ENCODE peak calls at places on chromosomes 16 and 17, in nine cellular contexts. E is thoracic aorta, S is fibroblast of lung, R is pancreas, T is GM23338, Q is mucosa of descending colon, X is heart right ventricle, L is stomach, J is neural progenitor cell. V is an unnamed sample.

GRCh38 chr17:34163681-34164080 is 91.4 kb upstream of the CCL2 start:
- DNase-seq in E (no peak), S (peak; percentile 11), R (no peak), T (peak; percentile 79), Q (no peak), X (no peak), L (no peak), J (peak; percentile 64), V (no peak)

GRCh38 chr16:10009691-10010090 is 172.5 kb downstream of the GRIN2A start:
- DNase-seq in E (no peak), S (no peak), R (no peak), T (no peak), Q (no peak), X (no peak), L (no peak), J (no peak), V (no peak)

GRCh38 chr16:86964846-86965245 is 352.3 kb downstream of the C16orf95 start:
- DNase-seq in E (no peak), S (no peak), R (no peak), T (no peak), Q (no peak), X (no peak), L (no peak), J (no peak), V (no peak)

GRCh38 chr17:61208301-61209098 is 191.1 kb upstream of the TBX2 start:
- DNase-seq in E (no peak), S (no peak), R (no peak), T (no peak), Q (no peak), X (no peak), L (no peak), J (no peak), V (no peak)

GRCh38 chr17:75073618-75074047 is 14.1 kb upstream of the SLC16A5 start:
- DNase-seq in E (no peak), S (no peak), R (no peak), T (no peak), Q (peak; percentile 56), X (no peak), L (no peak), J (no peak), V (peak; percentile 67)

GRCh38 chr17:36072431-36073121 is 8.5 kb downstream of the CCL18 start:
- DNase-seq in E (no peak), S (peak; percentile 2), R (peak; percentile 32), T (peak; percentile 90), Q (peak; percentile 57), X (peak; percentile 59), L (peak; percentile 62), J (peak; percentile 86), V (peak; percentile 22)

GRCh38 chr17:51961689-51962088 is 196.8 kb downstream of the CA10 start:
- DNase-seq in E (no peak), S (no peak), R (no peak), T (no peak), Q (no peak), X (no peak), L (no peak), J (no peak), V (no peak)

GRCh38 chr17:4499431-4500187 is 928 bp downstream of the SPNS2 start:
- DNase-seq in E (no peak), S (no peak), R (no peak), T (peak; percentile 66), Q (peak; percentile 46), X (peak; percentile 42), L (no peak), J (peak; percentile 72), V (no peak)

GRCh38 chr16:59634951-59635350 is 900.8 kb upstream of the GOT2 start:
- DNase-seq in E (no peak), S (peak; percentile 50), R (no peak), T (no peak), Q (no peak), X (no peak), L (no peak), J (no peak), V (no peak)

GRCh38 chr16:51538707-51539604 is 387.9 kb upstream of the SALL1 start:
- DNase-seq in E (no peak), S (peak; percentile 94), R (no peak), T (no peak), Q (no peak), X (no peak), L (no peak), J (peak; percentile 36), V (no peak)

GRCh38 chr16:80804061-80804450 is 342 bp downstream of the CDYL2 start:
- DNase-seq in E (no peak), S (peak; percentile 71), R (peak; percentile 58), T (peak; percentile 50), Q (peak; percentile 69), X (peak; percentile 34), L (no peak), J (no peak), V (peak; percentile 45)

GRCh38 chr17:28728364-28729200 is at the start of gene NEK8:
- DNase-seq in E (peak; percentile 93), S (peak; percentile 84), R (peak; percentile 94), T (peak; percentile 98), Q (peak; percentile 100), X (peak; percentile 96), L (peak; percentile 100), J (peak; percentile 96), V (peak; percentile 97)

GRCh38 chr17:14805348-14805747 is 459.8 kb downstream of the PMP22 start:
- DNase-seq in E (no peak), S (no peak), R (no peak), T (peak; percentile 60), Q (no peak), X (no peak), L (no peak), J (peak; percentile 78), V (no peak)

GRCh38 chr16:1300664-1301476 is 8.6 kb upstream of the UBE2I start:
- DNase-seq in E (no peak), S (no peak), R (peak; percentile 65), T (peak; percentile 78), Q (peak; percentile 87), X (peak; percentile 55), L (peak; percentile 80), J (peak; percentile 84), V (peak; percentile 70)

GRCh38 chr17:57806083-57806830 is 43.6 kb downstream of the MRPS23 start:
- DNase-seq in E (no peak), S (no peak), R (no peak), T (no peak), Q (no peak), X (no peak), L (no peak), J (no peak), V (no peak)

GRCh38 chr16:11377156-11377555 is 31.9 kb downstream of the RMI2 start:
- DNase-seq in E (no peak), S (no peak), R (no peak), T (no peak), Q (no peak), X (no peak), L (no peak), J (no peak), V (no peak)

GRCh38 chr16:11384184-11384955 is 39.1 kb downstream of the RMI2 start:
- DNase-seq in E (no peak), S (no peak), R (no peak), T (no peak), Q (no peak), X (no peak), L (no peak), J (no peak), V (no peak)

GRCh38 chr16:11380836-11381235 is 35.6 kb downstream of the RMI2 start:
- DNase-seq in E (no peak), S (no peak), R (no peak), T (no peak), Q (no peak), X (no peak), L (no peak), J (no peak), V (no peak)

GRCh38 chr16:11383481-11384183 is 38.4 kb downstream of the RMI2 start:
- DNase-seq in E (no peak), S (no peak), R (no peak), T (no peak), Q (no peak), X (no peak), L (no peak), J (no peak), V (no peak)

GRCh38 chr16:11379420-11379819 is 34.2 kb downstream of the RMI2 start:
- DNase-seq in E (no peak), S (peak; percentile 71), R (no peak), T (no peak), Q (no peak), X (no peak), L (peak; percentile 54), J (no peak), V (no peak)
- H3K4me1 ChIP-seq in E (no peaks in the 10 kb centered on the region), S (no peaks in the 10 kb centered on the region), R (no peaks in the 10 kb centered on the region), T (no peaks in the 10 kb centered on the region), Q (no peaks in the 10 kb centered on the region), X (no peaks in the 10 kb centered on the region), L (no peaks in the 10 kb centered on the region), J (no peaks in the 10 kb centered on the region), V (no peaks in the 10 kb centered on the region)

GRCh38 chr16:66026211-66026610 is 340.3 kb upstream of the CDH5 start:
- DNase-seq in E (no peak), S (no peak), R (no peak), T (peak; percentile 80), Q (no peak), X (no peak), L (no peak), J (peak; percentile 45), V (no peak)
- TF ChIP-seq CTCF in E (no peak), S (no peak), R (no peak), T (peak; percentile 83), Q (no peak), X (peak; percentile 37), L (no peak), J (peak; percentile 49), V (peak; percentile 16)

GRCh38 chr16:11095935-11096334 is 151.6 kb downstream of the CLEC16A start:
- DNase-seq in E (no peak), S (no peak), R (no peak), T (no peak), Q (no peak), X (no peak), L (no peak), J (no peak), V (no peak)

GRCh38 chr16:11099672-11100195 is 155.4 kb downstream of the CLEC16A start:
- DNase-seq in E (no peak), S (no peak), R (no peak), T (no peak), Q (no peak), X (no peak), L (no peak), J (no peak), V (no peak)

GRCh38 chr16:11097094-11097781 is 152.9 kb downstream of the CLEC16A start:
- DNase-seq in E (no peak), S (no peak), R (no peak), T (no peak), Q (no peak), X (no peak), L (no peak), J (no peak), V (no peak)

GRCh38 chr16:11098601-11099377 is 154.4 kb downstream of the CLEC16A start:
- DNase-seq in E (no peak), S (no peak), R (no peak), T (no peak), Q (no peak), X (no peak), L (no peak), J (no peak), V (no peak)

GRCh38 chr16:11097782-11098167 is 153.4 kb downstream of the CLEC16A start:
- DNase-seq in E (no peak), S (no peak), R (no peak), T (no peak), Q (no peak), X (no peak), L (no peak), J (no peak), V (no peak)
- H3K4me1 ChIP-seq in E (peaks cover 8% of the 10 kb centered on the region), S (peaks cover 36% of the 10 kb centered on the region), R (peaks cover 14% of the 10 kb centered on the region), T (no peaks in the 10 kb centered on the region), Q (peaks cover 29% of the 10 kb centered on the region), X (peaks cover 35% of the 10 kb centered on the region), L (peaks cover 59% of the 10 kb centered on the region), J (peaks cover 13% of the 10 kb centered on the region), V (peaks cover 12% of the 10 kb centered on the region)

GRCh38 chr16:17131351-17131750 is 339.4 kb downstream of the XYLT1 start:
- DNase-seq in E (no peak), S (no peak), R (no peak), T (peak; percentile 72), Q (no peak), X (no peak), L (no peak), J (no peak), V (no peak)
- TF ChIP-seq CTCF in E (no peak), S (no peak), R (no peak), T (peak; percentile 50), Q (no peak), X (no peak), L (no peak), J (peak; percentile 34), V (no peak)